ENCODE peak calls at places on chromosome 14, in seven cellular contexts. Q, Y, I, J, P, X and O are unnamed samples.

GRCh38 chr14:68247867-68248266 is 428.3 kb downstream of the RAD51B start:
- DNase-seq in Q (peak), Y (peak), I (no peak), J (no peak), P (no peak), X (no peak), O (no peak)

GRCh38 chr14:97978336-97978735 is 1181.2 kb downstream of the VRK1 start:
- DNase-seq in Q (peak), Y (peak), I (peak), J (peak), P (peak), X (peak), O (peak)

GRCh38 chr14:105413542-105413886 is 6.1 kb upstream of the MTA1 start:
- DNase-seq in Q (no peak), Y (no peak), I (no peak), J (no peak), P (no peak), X (no peak), O (no peak)

GRCh38 chr14:59395672-59396071 is 69.5 kb downstream of the GPR135 start:
- DNase-seq in Q (no peak), Y (no peak), I (no peak), J (no peak), P (no peak), X (no peak), O (no peak)

GRCh38 chr14:104115131-104115600 is 23.2 kb upstream of the KIF26A start:
- DNase-seq in Q (no peak), Y (peak), I (no peak), J (no peak), P (peak), X (no peak), O (no peak)

GRCh38 chr14:34322940-34323418 is 139.1 kb downstream of the SPTSSA start:
- DNase-seq in Q (peak), Y (peak), I (no peak), J (peak), P (peak), X (peak), O (no peak)

GRCh38 chr14:80364274-80364673 is 153.0 kb upstream of the DIO2 start:
- DNase-seq in Q (peak), Y (no peak), I (no peak), J (no peak), P (no peak), X (peak), O (no peak)

GRCh38 chr14:22427771-22428228 is 161.2 kb downstream of the DAD1 start:
- DNase-seq in Q (peak), Y (peak), I (no peak), J (no peak), P (no peak), X (peak), O (no peak)

GRCh38 chr14:74619672-74620131 is 7.7 kb upstream of the LTBP2 start:
- DNase-seq in Q (peak), Y (peak), I (peak), J (no peak), P (peak), X (peak), O (no peak)

GRCh38 chr14:85566603-85567002 is 36.7 kb downstream of the FLRT2 start:
- DNase-seq in Q (peak), Y (no peak), I (no peak), J (no peak), P (no peak), X (peak), O (peak)

GRCh38 chr14:104098272-104099095 is 13.0 kb downstream of the ASPG start:
- DNase-seq in Q (no peak), Y (no peak), I (no peak), J (no peak), P (peak), X (no peak), O (no peak)

GRCh38 chr14:37588956-37589737 is 5.9 kb downstream of the FOXA1 start:
- DNase-seq in Q (no peak), Y (no peak), I (no peak), J (no peak), P (no peak), X (no peak), O (no peak)

DNA sequence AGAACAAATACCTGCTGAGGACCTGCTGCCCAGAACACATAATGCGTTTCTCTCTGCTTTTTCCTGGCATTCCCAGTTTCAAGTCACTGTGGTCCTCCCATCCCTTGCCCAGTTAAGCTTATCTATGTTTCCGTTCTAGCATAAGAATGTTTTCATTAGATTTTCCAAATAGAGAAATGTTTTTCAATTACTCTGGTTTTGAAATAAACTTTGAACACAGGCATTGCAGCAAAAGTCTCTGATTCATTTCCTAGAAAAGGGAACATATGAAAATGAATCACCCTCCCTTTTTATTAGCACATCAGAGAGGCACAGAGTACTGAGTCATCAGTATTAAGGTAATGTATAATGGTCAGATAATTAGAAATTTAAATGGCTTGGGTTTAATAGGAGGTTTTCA is 201.1 kb upstream of the TMEM260 start:
- DNase-seq in Q (peak), Y (no peak), I (no peak), J (no peak), P (no peak), X (peak), O (peak)
- H3K27ac ChIP-seq in Q (peak), Y (peak), I (peak), J (no peak), P (peak), X (no peak), O (peak)

GRCh38 chr14:95490127-95490526 is 26.3 kb downstream of the SYNE3 start:
- DNase-seq in Q (no peak), Y (no peak), I (no peak), J (no peak), P (no peak), X (no peak), O (no peak)

GRCh38 chr14:95488376-95489162 is 27.9 kb downstream of the SYNE3 start:
- DNase-seq in Q (peak), Y (no peak), I (no peak), J (no peak), P (no peak), X (no peak), O (no peak)

GRCh38 chr14:95491936-95492608 is 24.4 kb downstream of the SYNE3 start:
- DNase-seq in Q (no peak), Y (no peak), I (no peak), J (no peak), P (no peak), X (no peak), O (no peak)

GRCh38 chr14:95489163-95489887 is 27.1 kb downstream of the SYNE3 start:
- DNase-seq in Q (no peak), Y (no peak), I (no peak), J (no peak), P (no peak), X (no peak), O (no peak)

DNA sequence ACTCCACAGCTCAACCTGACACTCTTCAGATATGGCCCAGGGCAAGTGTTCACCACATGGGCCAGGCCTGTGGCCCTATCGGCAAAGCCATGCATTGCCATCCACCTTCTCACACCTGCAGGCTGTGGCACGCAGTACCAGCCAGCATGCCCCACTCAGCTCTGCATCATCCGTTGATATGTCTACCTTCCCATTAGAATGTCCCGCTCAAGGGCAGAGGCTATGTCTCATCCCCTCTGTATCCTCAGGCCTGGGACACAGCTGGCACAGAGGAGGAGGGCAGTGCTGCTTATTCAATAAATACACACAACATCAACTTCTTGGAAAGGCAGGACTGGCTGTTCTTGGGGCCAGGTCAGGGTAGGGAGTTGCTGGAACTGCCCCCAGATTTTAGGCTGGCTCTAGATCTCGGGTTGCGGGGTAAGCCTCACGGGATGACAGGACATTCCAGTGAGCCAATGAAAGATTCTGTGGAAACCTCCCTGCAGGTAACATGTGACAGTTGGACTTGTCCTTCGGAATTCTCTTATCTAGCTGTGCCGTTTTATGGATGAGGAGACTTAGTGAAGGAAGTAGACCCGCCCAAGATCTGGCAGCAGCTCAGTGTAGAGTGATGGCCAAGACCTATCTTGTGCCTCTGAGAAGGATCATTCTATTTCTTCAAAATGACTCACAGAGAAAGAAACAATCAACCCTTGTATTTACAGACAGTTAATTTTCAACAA is 25.6 kb downstream of the SYNE3 start:
- DNase-seq in Q (peak), Y (no peak), I (no peak), J (no peak), P (no peak), X (peak), O (peak)
- H3K27ac ChIP-seq in Q (no peak), Y (no peak), I (peak), J (no peak), P (no peak), X (peak), O (peak)

DNA sequence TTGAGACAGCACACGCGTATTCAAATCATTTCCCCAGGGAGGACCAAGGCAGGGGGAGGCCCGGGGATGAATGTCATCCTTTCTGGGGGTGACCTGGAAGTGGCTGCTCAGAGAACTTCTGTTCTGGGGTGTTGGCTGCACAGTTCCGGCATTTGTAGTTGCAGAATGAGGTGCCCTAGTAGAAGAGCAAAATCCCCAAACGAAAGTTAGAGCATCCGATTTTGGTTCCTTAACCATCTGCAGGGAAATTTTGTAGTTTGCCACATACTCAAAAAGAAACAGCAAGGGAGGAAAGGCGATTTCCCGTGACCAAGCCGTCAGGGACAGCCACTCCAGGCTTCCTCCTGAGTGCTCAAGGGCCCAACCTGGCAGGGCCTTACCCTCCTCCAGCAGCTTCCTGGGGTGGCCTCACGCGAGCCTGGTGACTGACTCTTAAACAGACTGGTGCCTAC is 13.0 kb upstream of the TRAF3 start:
- DNase-seq in Q (no peak), Y (no peak), I (no peak), J (no peak), P (no peak), X (no peak), O (no peak)
- H3K27ac ChIP-seq in Q (no peak), Y (no peak), I (no peak), J (no peak), P (no peak), X (no peak), O (no peak)

DNA sequence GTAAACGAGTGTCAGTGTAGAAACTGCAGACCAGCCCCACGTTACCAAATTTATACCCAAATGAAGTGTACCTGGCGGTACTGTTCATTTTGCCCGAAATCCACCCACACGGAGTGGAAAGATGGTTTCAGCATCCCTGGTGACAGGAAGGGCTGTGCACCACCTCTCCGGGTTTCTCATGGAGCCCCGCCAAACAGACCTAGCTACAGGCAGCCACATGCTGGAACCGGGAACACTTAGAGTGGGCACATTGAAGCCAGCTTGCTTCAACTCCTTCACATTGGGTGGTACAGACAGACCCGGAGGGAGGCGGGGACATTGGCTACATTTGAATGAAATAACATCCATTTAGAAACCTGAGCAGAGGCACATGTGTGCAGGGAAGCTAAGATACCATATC is 84.4 kb downstream of the PPP2R5C start:
- DNase-seq in Q (no peak), Y (no peak), I (no peak), J (no peak), P (no peak), X (no peak), O (no peak)
- H3K27ac ChIP-seq in Q (no peak), Y (no peak), I (no peak), J (no peak), P (no peak), X (no peak), O (no peak)

GRCh38 chr14:81382517-81383225 is 17.5 kb downstream of the STON2 start:
- DNase-seq in Q (no peak), Y (no peak), I (no peak), J (no peak), P (no peak), X (no peak), O (no peak)
- H3K27ac ChIP-seq in Q (no peak), Y (no peak), I (no peak), J (no peak), P (no peak), X (no peak), O (peak)

GRCh38 chr14:89364316-89364715 is 52.7 kb downstream of the FOXN3 start:
- DNase-seq in Q (no peak), Y (no peak), I (no peak), J (no peak), P (no peak), X (no peak), O (no peak)
- H3K27ac ChIP-seq in Q (no peak), Y (no peak), I (no peak), J (no peak), P (no peak), X (no peak), O (no peak)

GRCh38 chr14:49896956-49897355 is 4.1 kb downstream of the ARF6 start:
- DNase-seq in Q (no peak), Y (no peak), I (no peak), J (no peak), P (no peak), X (no peak), O (no peak)
- H3K27ac ChIP-seq in Q (peak), Y (no peak), I (no peak), J (no peak), P (no peak), X (no peak), O (peak)

GRCh38 chr14:52315355-52315718 is 1.2 kb downstream of the PTGER2 start:
- DNase-seq in Q (peak), Y (no peak), I (no peak), J (no peak), P (no peak), X (no peak), O (no peak)

GRCh38 chr14:52312872-52313492 is 1.1 kb upstream of the PTGER2 start:
- DNase-seq in Q (peak), Y (no peak), I (no peak), J (no peak), P (no peak), X (no peak), O (no peak)

GRCh38 chr14:52314521-52315354 is 626 bp downstream of the PTGER2 start:
- DNase-seq in Q (peak), Y (peak), I (no peak), J (peak), P (peak), X (peak), O (no peak)

GRCh38 chr14:52313493-52313881 is 625 bp upstream of the PTGER2 start:
- DNase-seq in Q (peak), Y (no peak), I (no peak), J (no peak), P (no peak), X (no peak), O (no peak)

GRCh38 chr14:52313903-52314481 is at the start of gene PTGER2:
- DNase-seq in Q (peak), Y (peak), I (peak), J (peak), P (peak), X (peak), O (peak)
- H3K27ac ChIP-seq in Q (peak), Y (peak), I (peak), J (no peak), P (peak), X (no peak), O (no peak)

GRCh38 chr14:91410781-91411536 is 6.7 kb downstream of the CCDC88C start:
- DNase-seq in Q (no peak), Y (no peak), I (no peak), J (no peak), P (no peak), X (no peak), O (no peak)

GRCh38 chr14:91413547-91414474 is 3.8 kb downstream of the CCDC88C start:
- DNase-seq in Q (no peak), Y (peak), I (no peak), J (peak), P (peak), X (peak), O (no peak)

GRCh38 chr14:91409991-91410401 is 7.6 kb downstream of the CCDC88C start:
- DNase-seq in Q (no peak), Y (no peak), I (no peak), J (no peak), P (no peak), X (no peak), O (no peak)

GRCh38 chr14:91414475-91415342 is 2.9 kb downstream of the CCDC88C start:
- DNase-seq in Q (no peak), Y (no peak), I (no peak), J (no peak), P (no peak), X (no peak), O (no peak)

GRCh38 chr14:91412939-91413338 is 4.7 kb downstream of the CCDC88C start:
- DNase-seq in Q (no peak), Y (no peak), I (no peak), J (no peak), P (no peak), X (no peak), O (no peak)
- H3K27ac ChIP-seq in Q (no peak), Y (peak), I (no peak), J (peak), P (no peak), X (no peak), O (no peak)

DNA sequence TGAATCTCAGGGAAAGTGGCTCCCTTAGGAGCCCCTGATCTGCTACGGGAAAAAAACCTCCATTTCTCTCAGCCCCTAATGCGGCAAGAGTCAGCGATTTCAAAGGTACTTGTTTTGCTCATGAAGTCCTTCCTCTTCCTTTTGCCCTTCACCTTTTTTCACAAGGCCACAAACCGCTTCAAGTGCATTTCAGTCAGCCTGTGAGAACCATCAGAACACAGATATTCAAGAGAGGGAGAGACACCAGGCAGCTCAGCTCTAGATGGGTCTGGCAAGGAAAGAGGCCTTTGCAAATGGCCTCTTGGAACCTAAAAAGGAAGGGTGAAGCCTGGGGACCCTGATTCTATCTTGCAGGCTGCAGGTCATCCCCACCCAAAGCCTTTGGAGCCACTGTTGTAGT is 144.9 kb downstream of the SAMD4A start:
- DNase-seq in Q (no peak), Y (no peak), I (no peak), J (no peak), P (no peak), X (no peak), O (no peak)
- H3K27ac ChIP-seq in Q (peak), Y (no peak), I (peak), J (no peak), P (peak), X (no peak), O (no peak)